ENCODE peak calls at places on chromosomes 3 and 15, in nine cellular contexts. One of them, this sample, is unnamed.

GRCh38 chr3:174414902-174415301 is 444.2 kb upstream of the NAALADL2 start:
- DNase-seq in lower leg skin: no peak
- DNase-seq in transverse colon: no peak
- DNase-seq in prostate gland: no peak
- DNase-seq in body of pancreas: no peak
- DNase-seq in stomach: no peak
- DNase-seq in adrenal gland: no peak
- DNase-seq in ovary: no peak
- DNase-seq in heart left ventricle: no peak
- DNase-seq in this sample: no peak

GRCh38 chr3:100103558-100104441 is 10.5 kb downstream of the FILIP1L start:
- DNase-seq in stomach: peak; percentile 60
- DNase-seq in lower leg skin: no peak
- DNase-seq in heart left ventricle: no peak
- DNase-seq in prostate gland: no peak
- DNase-seq in ovary: no peak
- DNase-seq in transverse colon: peak; percentile 8
- DNase-seq in body of pancreas: peak; percentile 26
- DNase-seq in adrenal gland: no peak
- DNase-seq in this sample: no peak

GRCh38 chr3:42647821-42648459 is 5.6 kb upstream of the ZBTB47 start:
- DNase-seq in heart left ventricle: no peak
- DNase-seq in transverse colon: no peak
- DNase-seq in lower leg skin: no peak
- DNase-seq in prostate gland: no peak
- DNase-seq in stomach: no peak
- DNase-seq in body of pancreas: no peak
- DNase-seq in adrenal gland: no peak
- DNase-seq in ovary: no peak
- DNase-seq in this sample: no peak

GRCh38 chr3:148737104-148737525 is 39.4 kb downstream of the AGTR1 start:
- DNase-seq in body of pancreas: peak; percentile 24
- DNase-seq in ovary: peak; percentile 17
- DNase-seq in heart left ventricle: no peak
- DNase-seq in adrenal gland: peak; percentile 38
- DNase-seq in stomach: no peak
- DNase-seq in transverse colon: no peak
- DNase-seq in lower leg skin: no peak
- DNase-seq in prostate gland: no peak
- DNase-seq in this sample: no peak

GRCh38 chr3:134074001-134074789 is 44.5 kb upstream of the SLCO2A1 start:
- DNase-seq in ovary: no peak
- DNase-seq in prostate gland: no peak
- DNase-seq in lower leg skin: peak; percentile 56
- DNase-seq in heart left ventricle: no peak
- DNase-seq in adrenal gland: no peak
- DNase-seq in stomach: no peak
- DNase-seq in transverse colon: no peak
- DNase-seq in body of pancreas: no peak
- DNase-seq in this sample: peak; percentile 2

GRCh38 chr3:132210476-132211346 is 106.5 kb upstream of the ACP3 start:
- DNase-seq in body of pancreas: peak; percentile 59
- DNase-seq in lower leg skin: no peak
- DNase-seq in ovary: no peak
- DNase-seq in stomach: peak; percentile 63
- DNase-seq in adrenal gland: no peak
- DNase-seq in transverse colon: peak; percentile 64
- DNase-seq in prostate gland: peak; percentile 43
- DNase-seq in heart left ventricle: no peak
- DNase-seq in this sample: no peak

GRCh38 chr3:186057594-186057993 is 51.3 kb downstream of the ETV5 start:
- DNase-seq in heart left ventricle: no peak
- DNase-seq in body of pancreas: no peak
- DNase-seq in adrenal gland: no peak
- DNase-seq in prostate gland: no peak
- DNase-seq in ovary: no peak
- DNase-seq in lower leg skin: no peak
- DNase-seq in transverse colon: no peak
- DNase-seq in stomach: no peak
- DNase-seq in this sample: no peak

GRCh38 chr3:122405015-122405414 is 10.8 kb downstream of the WDR5B start:
- DNase-seq in adrenal gland: no peak
- DNase-seq in ovary: no peak
- DNase-seq in prostate gland: no peak
- DNase-seq in heart left ventricle: no peak
- DNase-seq in lower leg skin: no peak
- DNase-seq in stomach: no peak
- DNase-seq in body of pancreas: no peak
- DNase-seq in transverse colon: no peak
- DNase-seq in this sample: no peak

GRCh38 chr3:141796436-141797166 is 33.4 kb downstream of the GRK7 start:
- DNase-seq in adrenal gland: no peak
- DNase-seq in body of pancreas: no peak
- DNase-seq in lower leg skin: no peak
- DNase-seq in heart left ventricle: no peak
- DNase-seq in transverse colon: peak; percentile 47
- DNase-seq in ovary: no peak
- DNase-seq in prostate gland: peak; percentile 6
- DNase-seq in stomach: no peak
- DNase-seq in this sample: no peak

GRCh38 chr3:113211370-113212154 is at the start of gene BOC:
- DNase-seq in stomach: no peak
- DNase-seq in adrenal gland: no peak
- DNase-seq in lower leg skin: peak; percentile 88
- DNase-seq in transverse colon: no peak
- DNase-seq in prostate gland: peak; percentile 36
- DNase-seq in ovary: peak; percentile 66
- DNase-seq in heart left ventricle: peak; percentile 41
- DNase-seq in body of pancreas: peak; percentile 54
- DNase-seq in this sample: no peak

GRCh38 chr3:185646382-185647133 is 60.5 kb downstream of the SENP2 start:
- DNase-seq in adrenal gland: peak; percentile 6
- DNase-seq in ovary: no peak
- DNase-seq in stomach: no peak
- DNase-seq in heart left ventricle: no peak
- DNase-seq in body of pancreas: no peak
- DNase-seq in prostate gland: no peak
- DNase-seq in transverse colon: no peak
- DNase-seq in lower leg skin: peak; percentile 64
- DNase-seq in this sample: no peak

GRCh38 chr3:24222165-24222805 is 272.4 kb downstream of the THRB start:
- DNase-seq in stomach: no peak
- DNase-seq in transverse colon: no peak
- DNase-seq in prostate gland: no peak
- DNase-seq in body of pancreas: no peak
- DNase-seq in ovary: no peak
- DNase-seq in heart left ventricle: no peak
- DNase-seq in adrenal gland: no peak
- DNase-seq in lower leg skin: no peak
- DNase-seq in this sample: no peak

GRCh38 chr3:13544293-13544831 is 4.6 kb upstream of the FBLN2 start:
- DNase-seq in stomach: no peak
- DNase-seq in transverse colon: no peak
- DNase-seq in body of pancreas: no peak
- DNase-seq in ovary: no peak
- DNase-seq in lower leg skin: no peak
- DNase-seq in prostate gland: no peak
- DNase-seq in adrenal gland: no peak
- DNase-seq in heart left ventricle: no peak
- DNase-seq in this sample: no peak

GRCh38 chr3:117820900-117821299 is 1111.3 kb downstream of the TUSC7 start:
- DNase-seq in body of pancreas: no peak
- DNase-seq in ovary: no peak
- DNase-seq in adrenal gland: no peak
- DNase-seq in transverse colon: no peak
- DNase-seq in heart left ventricle: no peak
- DNase-seq in stomach: no peak
- DNase-seq in prostate gland: no peak
- DNase-seq in lower leg skin: no peak
- DNase-seq in this sample: no peak

GRCh38 chr3:137958635-137959034 is 51.3 kb upstream of the CLDN18 start:
- DNase-seq in prostate gland: no peak
- DNase-seq in lower leg skin: no peak
- DNase-seq in adrenal gland: no peak
- DNase-seq in transverse colon: no peak
- DNase-seq in ovary: no peak
- DNase-seq in stomach: no peak
- DNase-seq in body of pancreas: no peak
- DNase-seq in heart left ventricle: no peak
- DNase-seq in this sample: no peak

GRCh38 chr15:67914537-67915373 is 74.9 kb upstream of the RNU6-1 start:
- DNase-seq in adrenal gland: no peak
- DNase-seq in lower leg skin: no peak
- DNase-seq in prostate gland: peak; percentile 56
- DNase-seq in body of pancreas: peak; percentile 56
- DNase-seq in transverse colon: peak; percentile 64
- DNase-seq in heart left ventricle: peak; percentile 52
- DNase-seq in ovary: peak; percentile 67
- DNase-seq in stomach: peak; percentile 74
- DNase-seq in this sample: no peak

GRCh38 chr3:179872842-179873241 is 163.9 kb downstream of the PEX5L start:
- DNase-seq in body of pancreas: no peak
- DNase-seq in prostate gland: no peak
- DNase-seq in lower leg skin: no peak
- DNase-seq in stomach: no peak
- DNase-seq in adrenal gland: no peak
- DNase-seq in heart left ventricle: no peak
- DNase-seq in transverse colon: no peak
- DNase-seq in ovary: no peak
- DNase-seq in this sample: no peak
- TF ChIP-seq CTCF in body of pancreas: no peak
- TF ChIP-seq CTCF in prostate gland: no peak
- TF ChIP-seq CTCF in lower leg skin: no peak
- TF ChIP-seq CTCF in stomach: no peak
- TF ChIP-seq CTCF in adrenal gland: no peak
- TF ChIP-seq CTCF in heart left ventricle: no peak
- TF ChIP-seq CTCF in transverse colon: no peak
- TF ChIP-seq CTCF in ovary: no peak
- TF ChIP-seq CTCF in this sample: no peak

DNA sequence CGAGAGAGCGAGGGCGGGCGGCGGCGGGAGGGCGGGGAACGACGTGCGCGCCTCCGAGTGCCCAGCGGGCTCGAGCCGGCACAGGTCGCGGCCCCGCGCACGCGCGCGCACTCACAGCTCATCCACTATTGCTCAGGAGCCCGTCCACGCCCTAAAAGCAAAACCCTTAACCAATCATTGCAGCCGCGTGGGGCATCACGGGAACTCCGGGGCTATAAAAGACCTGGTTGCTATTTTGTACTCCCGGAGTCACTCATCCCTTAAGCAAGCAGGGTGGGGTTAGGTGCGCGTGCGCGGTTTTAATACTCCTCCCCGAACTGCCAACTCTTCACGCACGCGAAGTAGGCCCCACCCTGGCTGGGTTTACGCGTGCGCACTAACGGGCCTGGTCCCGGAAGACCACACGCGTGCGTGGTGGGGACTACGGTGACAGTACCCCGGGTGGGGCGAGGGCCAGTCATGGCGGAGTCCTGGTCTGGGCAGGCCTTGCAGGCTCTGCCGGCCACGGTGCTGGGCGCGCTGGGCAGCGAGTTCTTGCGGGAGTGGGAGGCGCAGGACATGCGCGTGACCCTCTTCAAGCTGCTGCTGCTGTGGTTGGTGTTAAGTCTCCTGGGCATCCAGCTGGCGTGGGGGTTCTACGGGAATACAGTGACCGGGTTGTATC is at the start of the genes RHOA and TCTA:
- DNase-seq in prostate gland: peak; percentile 99
- DNase-seq in ovary: peak; percentile 99
- DNase-seq in heart left ventricle: peak; percentile 99
- DNase-seq in lower leg skin: peak; percentile 100
- DNase-seq in stomach: peak; percentile 100
- DNase-seq in body of pancreas: peak; percentile 99
- DNase-seq in transverse colon: peak; percentile 99
- DNase-seq in adrenal gland: peak; percentile 99
- DNase-seq in this sample: peak; percentile 100
- TF ChIP-seq POLR2A in prostate gland: peak; percentile 81
- TF ChIP-seq POLR2A in ovary: peak; percentile 82
- TF ChIP-seq POLR2A in heart left ventricle: peak; percentile 96
- TF ChIP-seq POLR2A in lower leg skin: no peak
- TF ChIP-seq POLR2A in stomach: peak; percentile 92
- TF ChIP-seq POLR2A in body of pancreas: peak; percentile 98
- TF ChIP-seq POLR2A in transverse colon: peak; percentile 98
- TF ChIP-seq POLR2A in adrenal gland: peak; percentile 98
- TF ChIP-seq POLR2A in this sample: peak; percentile 92

GRCh38 chr3:152405915-152406802 is 137.4 kb downstream of the MBNL1 start:
- DNase-seq in adrenal gland: no peak
- DNase-seq in prostate gland: no peak
- DNase-seq in lower leg skin: no peak
- DNase-seq in transverse colon: no peak
- DNase-seq in body of pancreas: no peak
- DNase-seq in ovary: no peak
- DNase-seq in stomach: no peak
- DNase-seq in heart left ventricle: no peak
- DNase-seq in this sample: no peak
- H3K4me3 ChIP-seq in adrenal gland: no peak overlapping the region
- H3K4me3 ChIP-seq in prostate gland: no peak overlapping the region
- H3K4me3 ChIP-seq in lower leg skin: no peak overlapping the region
- H3K4me3 ChIP-seq in transverse colon: no peak overlapping the region
- H3K4me3 ChIP-seq in body of pancreas: no peak overlapping the region
- H3K4me3 ChIP-seq in ovary: no peak overlapping the region
- H3K4me3 ChIP-seq in stomach: no peak overlapping the region
- H3K4me3 ChIP-seq in heart left ventricle: no peak overlapping the region
- H3K4me3 ChIP-seq in this sample: no peak overlapping the region

DNA sequence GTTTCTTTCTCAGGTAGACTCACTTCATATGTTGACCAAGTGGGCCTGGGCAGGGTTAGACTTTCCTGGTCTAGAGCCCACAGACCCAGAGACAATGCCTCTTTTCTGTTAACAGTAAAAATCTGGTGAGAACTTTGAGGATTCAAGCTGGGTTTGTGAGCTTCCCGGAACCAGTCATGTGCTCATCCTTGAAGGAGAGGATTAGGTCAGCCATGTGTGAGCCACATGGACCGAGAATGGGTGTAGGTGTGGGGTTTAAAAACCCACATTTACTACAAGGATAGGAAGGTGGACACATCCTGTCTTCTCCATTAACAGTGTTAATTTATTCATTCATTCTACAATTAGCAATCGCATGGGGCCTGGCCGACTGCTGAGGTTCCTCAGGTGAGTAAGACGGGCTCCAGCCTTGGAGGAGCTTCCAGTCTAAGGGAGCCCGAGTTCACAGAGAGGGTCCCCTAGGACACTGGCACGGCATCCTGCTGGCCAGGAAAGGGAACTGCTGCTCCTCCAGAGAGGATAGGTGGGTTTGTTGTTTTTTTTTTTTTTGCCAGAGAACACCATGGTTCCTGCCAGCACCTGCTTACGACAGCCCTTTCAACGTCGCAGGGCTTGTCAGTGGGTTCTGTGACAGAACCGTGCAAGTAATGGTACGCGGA is 69.0 kb downstream of the SQOR start:
- DNase-seq in prostate gland: no peak
- DNase-seq in transverse colon: no peak
- DNase-seq in heart left ventricle: no peak
- DNase-seq in adrenal gland: no peak
- DNase-seq in body of pancreas: no peak
- DNase-seq in lower leg skin: no peak
- DNase-seq in stomach: no peak
- DNase-seq in ovary: no peak
- DNase-seq in this sample: no peak
- TF ChIP-seq CTCF in prostate gland: no peak
- TF ChIP-seq CTCF in transverse colon: no peak
- TF ChIP-seq CTCF in heart left ventricle: no peak
- TF ChIP-seq CTCF in adrenal gland: no peak
- TF ChIP-seq CTCF in body of pancreas: no peak
- TF ChIP-seq CTCF in lower leg skin: no peak
- TF ChIP-seq CTCF in stomach: no peak
- TF ChIP-seq CTCF in ovary: no peak
- TF ChIP-seq CTCF in this sample: no peak

GRCh38 chr15:63489352-63489751 is 15.0 kb upstream of the USP3 start:
- DNase-seq in heart left ventricle: no peak
- DNase-seq in lower leg skin: peak; percentile 3
- DNase-seq in stomach: no peak
- DNase-seq in body of pancreas: no peak
- DNase-seq in adrenal gland: no peak
- DNase-seq in ovary: no peak
- DNase-seq in prostate gland: no peak
- DNase-seq in transverse colon: no peak
- DNase-seq in this sample: no peak
- TF ChIP-seq POLR2A in heart left ventricle: no peak
- TF ChIP-seq POLR2A in lower leg skin: no peak
- TF ChIP-seq POLR2A in stomach: no peak
- TF ChIP-seq POLR2A in body of pancreas: no peak
- TF ChIP-seq POLR2A in adrenal gland: no peak
- TF ChIP-seq POLR2A in ovary: no peak
- TF ChIP-seq POLR2A in prostate gland: no peak
- TF ChIP-seq POLR2A in transverse colon: no peak
- TF ChIP-seq POLR2A in this sample: no peak